ENCODE peak calls at places on chromosome 17, in eight cellular contexts. O, C, S, W, L, J, U and P are unnamed samples.

GRCh38 chr17:32970281-32970680 is 21.4 kb upstream of the SPACA3 start:
- DNase-seq in J (peak), W (no peak), C (no peak), S (no peak), U (no peak), O (peak), L (no peak), P (no peak)

GRCh38 chr17:76515291-76515949 is 14.2 kb upstream of the RHBDF2 start:
- DNase-seq in J (peak), W (peak), S (peak), L (no peak), C (peak), U (peak), O (peak), P (no peak)

GRCh38 chr17:32604966-32605365 is 118.2 kb downstream of the CDK5R1 start:
- DNase-seq in U (no peak), W (no peak), L (no peak), O (no peak), S (no peak), J (no peak), C (no peak), P (no peak)

GRCh38 chr17:11980813-11981212 is 16.5 kb downstream of the ZNF18 start:
- DNase-seq in O (no peak), U (no peak), C (no peak), L (no peak), S (no peak), W (no peak), J (no peak), P (no peak)

GRCh38 chr17:21249086-21249795 is 4.0 kb downstream of the NATD1 start:
- DNase-seq in L (no peak), C (no peak), J (no peak), O (no peak), U (no peak), S (no peak), W (no peak), P (no peak)

GRCh38 chr17:75498019-75498725 is 17.2 kb downstream of the CASKIN2 start:
- DNase-seq in S (no peak), W (no peak), C (no peak), J (no peak), U (no peak), L (no peak), O (no peak), P (no peak)

GRCh38 chr17:14091367-14091766 is 22.1 kb downstream of the COX10 start:
- DNase-seq in U (no peak), S (no peak), O (peak), J (no peak), L (no peak), C (no peak), W (no peak), P (no peak)

GRCh38 chr17:75634754-75635609 is 1.7 kb downstream of the SMIM5 start:
- DNase-seq in U (no peak), W (no peak), O (no peak), J (no peak), S (no peak), C (no peak), L (no peak), P (no peak)

GRCh38 chr17:47720754-47721533 is 12.1 kb upstream of the TBX21 start:
- DNase-seq in J (no peak), W (no peak), U (no peak), C (peak), L (no peak), S (peak), O (peak), P (no peak)

GRCh38 chr17:67441052-67441738 is 64.1 kb downstream of the PITPNC1 start:
- DNase-seq in J (no peak), L (peak), C (peak), O (peak), U (peak), S (peak), W (no peak), P (peak)

GRCh38 chr17:75771334-75772281 is 6.6 kb upstream of the GALK1 start:
- DNase-seq in J (no peak), L (no peak), C (no peak), W (no peak), S (no peak), O (no peak), U (no peak), P (no peak)

GRCh38 chr17:67421869-67422273 is 44.8 kb downstream of the PITPNC1 start:
- DNase-seq in S (no peak), J (no peak), W (peak), O (peak), U (no peak), C (peak), L (peak), P (no peak)

GRCh38 chr17:10752696-10753095 is 22.9 kb upstream of the TMEM220 start:
- DNase-seq in S (no peak), U (no peak), O (no peak), W (no peak), J (no peak), C (no peak), L (no peak), P (no peak)

GRCh38 chr17:61338000-61338864 is 61.4 kb upstream of the TBX2 start:
- DNase-seq in C (no peak), U (no peak), O (peak), L (peak), J (no peak), W (no peak), S (no peak), P (no peak)

GRCh38 chr17:77130521-77130920 is 10.2 kb upstream of the SEC14L1 start:
- DNase-seq in W (no peak), L (no peak), O (no peak), C (no peak), U (no peak), S (no peak), J (no peak), P (no peak)

GRCh38 chr17:75524269-75524970 is 1.1 kb upstream of the LLGL2 start:
- DNase-seq in C (peak), O (no peak), U (no peak), L (no peak), W (no peak), J (no peak), S (no peak), P (no peak)

GRCh38 chr17:56247816-56248215 is 94.5 kb downstream of the ANKFN1 start:
- DNase-seq in W (no peak), J (no peak), L (no peak), S (no peak), U (no peak), C (no peak), O (no peak), P (no peak)

GRCh38 chr17:60712675-60713074 is 35.0 kb downstream of the BCAS3 start:
- DNase-seq in W (no peak), U (no peak), O (no peak), C (no peak), J (no peak), S (no peak), L (no peak), P (no peak)

GRCh38 chr17:1494203-1494602 is 1.7 kb upstream of the MYO1C start:
- DNase-seq in U (no peak), J (no peak), L (no peak), C (no peak), O (no peak), S (no peak), W (no peak), P (no peak)

GRCh38 chr17:45954914-45955313 is 44.1 kb upstream of the STH start:
- DNase-seq in O (peak), W (no peak), C (no peak), L (no peak), S (no peak), U (no peak), J (no peak), P (no peak)

GRCh38 chr17:77127735-77128361 is 12.9 kb upstream of the SEC14L1 start:
- DNase-seq in L (no peak), U (peak), W (peak), J (peak), C (peak), S (peak), O (peak), P (no peak)

GRCh38 chr17:78708510-78708973 is 73.5 kb downstream of the CYTH1 start:
- DNase-seq in U (peak), J (peak), O (peak), C (peak), L (peak), S (peak), W (peak), P (peak)

GRCh38 chr17:82357394-82357793 is 1.7 kb upstream of the TEX19 start:
- DNase-seq in S (no peak), O (no peak), J (no peak), W (no peak), U (no peak), L (no peak), C (no peak), P (no peak)

GRCh38 chr17:82350182-82351030 is 8.6 kb upstream of the TEX19 start:
- DNase-seq in O (no peak), U (peak), L (no peak), J (no peak), W (no peak), S (no peak), C (peak), P (no peak)

GRCh38 chr17:19470529-19471261 is 59.7 kb downstream of the RNF112 start:
- DNase-seq in O (no peak), J (peak), S (no peak), U (peak), W (peak), L (no peak), C (no peak), P (no peak)

GRCh38 chr17:14211778-14212177 is 24.9 kb downstream of the CDRT15 start:
- DNase-seq in J (peak), C (peak), W (no peak), U (no peak), S (peak), L (no peak), O (no peak), P (no peak)

GRCh38 chr17:61284174-61284573 is 115.5 kb upstream of the TBX2 start:
- DNase-seq in S (no peak), L (no peak), C (no peak), U (no peak), W (no peak), O (peak), J (peak), P (no peak)

GRCh38 chr17:47961406-47961805 is 3.7 kb upstream of the PRR15L start:
- DNase-seq in L (no peak), J (no peak), W (no peak), C (no peak), U (no peak), O (no peak), S (no peak), P (no peak)

GRCh38 chr17:72884066-72884465 is 208.4 kb downstream of the SLC39A11 start:
- DNase-seq in O (no peak), L (no peak), U (no peak), C (no peak), S (no peak), J (no peak), W (no peak), P (no peak)

GRCh38 chr17:76540381-76541300 is 797 bp downstream of the PRCD start:
- DNase-seq in C (peak), U (peak), J (peak), W (peak), L (peak), S (no peak), O (peak), P (peak)

GRCh38 chr17:81035389-81036127 is 607 bp downstream of the BAIAP2 start:
- DNase-seq in S (no peak), W (no peak), O (peak), J (no peak), C (peak), L (no peak), U (no peak), P (no peak)

GRCh38 chr17:3385869-3386816 is at the start of gene OR3A2:
- DNase-seq in O (no peak), L (no peak), J (peak), S (no peak), W (no peak), U (no peak), C (peak), P (no peak)

GRCh38 chr17:54903375-54903774 is 2.7 kb downstream of the TOM1L1 start:
- DNase-seq in W (peak), J (peak), S (no peak), U (no peak), C (no peak), O (peak), L (no peak), P (no peak)

GRCh38 chr17:40033339-40033738 is 18.1 kb downstream of the CSF3 start:
- DNase-seq in L (no peak), C (no peak), J (no peak), U (no peak), W (peak), S (no peak), O (no peak), P (no peak)

GRCh38 chr17:40034426-40035161 is 19.4 kb downstream of the CSF3 start:
- DNase-seq in U (no peak), S (no peak), O (no peak), C (no peak), J (no peak), W (no peak), L (no peak), P (no peak)

GRCh38 chr17:40035162-40035559 is 19.0 kb downstream of the MED24 start:
- DNase-seq in S (no peak), O (peak), L (no peak), W (no peak), J (peak), C (no peak), U (no peak), P (peak)

GRCh38 chr17:40038882-40039513 is 15.2 kb downstream of the MED24 start:
- DNase-seq in U (peak), J (peak), L (peak), O (peak), C (no peak), W (no peak), S (no peak), P (peak)
- TF ChIP-seq CTCF in U (peak), J (peak), L (peak), O (peak), C (peak), W (no peak), S (peak), P (peak)

GRCh38 chr17:41880130-41880529 is 14.9 kb upstream of the KLHL11 start:
- DNase-seq in L (no peak), O (no peak), S (no peak), U (no peak), W (no peak), C (no peak), J (no peak), P (no peak)

GRCh38 chr17:41888332-41888965 is 23.2 kb upstream of the KLHL11 start:
- DNase-seq in J (no peak), W (no peak), O (no peak), U (no peak), C (no peak), S (no peak), L (no peak), P (no peak)

GRCh38 chr17:41891135-41892065 is 26.2 kb upstream of the KLHL11 start:
- DNase-seq in J (no peak), W (no peak), O (no peak), L (no peak), U (no peak), S (no peak), C (no peak), P (no peak)

GRCh38 chr17:41882756-41883155 is 17.5 kb upstream of the KLHL11 start:
- DNase-seq in U (no peak), J (no peak), L (no peak), S (no peak), W (no peak), O (no peak), C (no peak), P (no peak)

DNA sequence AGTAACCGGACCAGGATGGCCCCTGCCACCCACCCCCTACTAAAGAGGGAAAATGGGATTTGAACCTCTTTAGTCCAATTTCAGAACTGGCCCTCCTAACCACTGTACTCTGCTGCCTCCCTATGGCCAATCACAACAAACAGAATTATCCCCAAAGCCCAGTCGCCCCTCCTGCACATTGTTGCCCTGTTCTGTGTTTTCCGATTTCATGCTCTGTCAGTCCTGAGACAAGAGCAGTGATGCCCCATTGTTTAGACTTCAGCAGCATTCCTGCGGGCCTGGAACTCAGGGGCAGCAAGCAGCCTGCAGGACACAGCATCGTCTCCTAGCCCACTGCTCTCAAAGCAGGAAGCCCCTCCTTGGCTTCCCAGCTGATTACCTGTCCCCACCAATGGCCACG is 20.5 kb upstream of the KLHL11 start:
- DNase-seq in O (no peak), L (no peak), W (no peak), J (no peak), S (no peak), C (no peak), U (no peak), P (no peak)
- TF ChIP-seq CTCF in O (peak), L (peak), W (no peak), J (no peak), S (no peak), C (peak), U (no peak), P (no peak)

DNA sequence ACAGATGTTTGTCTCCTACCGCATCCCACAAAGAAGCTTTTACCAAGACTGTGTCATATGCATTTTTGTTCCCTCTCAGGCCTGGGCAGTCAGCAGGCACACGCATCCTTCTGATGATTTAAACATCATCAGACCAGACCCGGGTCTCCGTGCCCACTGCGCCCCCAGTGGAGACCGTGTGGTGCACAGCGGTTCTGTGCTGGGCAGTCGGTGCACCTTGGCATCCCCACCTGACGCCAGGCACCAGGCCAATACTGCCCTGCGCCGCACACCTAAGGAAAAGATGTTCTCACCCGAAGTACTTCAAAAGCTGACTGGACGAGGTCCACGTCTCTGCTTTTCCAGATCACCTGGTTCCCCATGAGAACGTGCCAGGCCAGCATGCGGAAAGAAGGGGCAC is 10.6 kb upstream of the PLD6 start:
- DNase-seq in C (no peak), S (no peak), O (no peak), J (no peak), U (no peak), L (no peak), W (no peak), P (no peak)
- TF ChIP-seq CTCF in C (no peak), S (no peak), O (no peak), J (no peak), U (no peak), L (no peak), W (no peak), P (no peak)

GRCh38 chr17:22692066-22692800 is 999.9 kb downstream of the KCNJ18 start:
- DNase-seq in O (no peak), L (no peak), J (no peak), W (no peak), U (no peak), C (no peak), S (no peak), P (no peak)

GRCh38 chr17:22695228-22695619 is 1002.9 kb downstream of the KCNJ18 start:
- DNase-seq in C (no peak), U (no peak), W (no peak), L (no peak), S (no peak), O (no peak), J (no peak), P (no peak)

GRCh38 chr17:22692801-22693171 is 1000.5 kb downstream of the KCNJ18 start:
- DNase-seq in U (no peak), J (no peak), W (no peak), C (no peak), L (no peak), O (no peak), S (no peak), P (no peak)

DNA sequence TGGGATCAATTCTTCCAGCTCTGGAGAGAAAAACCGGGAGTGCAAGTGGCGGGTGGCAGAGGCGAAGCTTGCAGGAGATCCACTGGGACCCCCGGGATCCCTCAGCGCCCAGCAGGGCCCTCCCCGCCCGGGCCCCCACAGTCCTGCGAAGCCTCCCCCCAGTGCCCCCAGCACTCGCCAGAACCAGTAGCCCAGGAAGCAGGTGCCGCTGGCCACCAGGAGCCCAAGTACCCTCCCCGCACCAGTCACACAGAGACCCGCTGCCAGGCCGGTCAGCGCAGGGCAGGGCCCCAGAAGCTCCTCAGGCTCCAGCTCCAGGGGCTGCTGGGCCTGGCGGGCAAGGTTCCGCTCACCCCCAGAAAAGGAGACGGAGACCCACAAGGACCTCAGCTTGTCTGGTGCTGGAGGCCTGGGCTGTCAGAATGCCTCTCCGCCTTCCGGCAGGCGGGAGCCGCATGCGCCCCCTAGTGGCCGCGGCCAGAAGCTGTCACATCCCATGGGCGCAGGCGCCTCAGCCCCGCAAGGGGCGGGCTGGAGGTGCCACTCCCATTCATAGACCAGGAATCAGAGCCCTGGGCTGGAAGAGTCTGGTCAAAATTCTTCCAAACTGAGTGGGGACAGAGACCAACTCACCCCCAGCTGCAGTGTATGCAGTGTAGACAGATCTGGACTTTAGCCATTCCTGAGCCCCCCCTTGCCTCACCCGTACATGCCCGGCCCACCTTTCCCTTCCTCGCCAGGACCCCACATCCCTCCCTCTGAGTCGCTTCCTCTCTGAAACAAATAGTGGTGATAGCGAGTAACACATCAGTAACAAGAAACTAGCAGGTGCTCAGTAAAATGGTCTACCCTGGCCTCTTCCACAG is 1002.3 kb downstream of the KCNJ18 start:
- DNase-seq in O (no peak), J (peak), W (no peak), C (no peak), S (no peak), L (no peak), U (no peak), P (no peak)
- TF ChIP-seq CTCF in O (peak), J (peak), W (no peak), C (peak), S (no peak), L (peak), U (no peak), P (peak)

GRCh38 chr17:79991924-79992656 is 43.6 kb downstream of the TBC1D16 start:
- DNase-seq in J (no peak), S (no peak), W (no peak), U (no peak), C (peak), L (no peak), O (no peak), P (no peak)
- TF ChIP-seq CTCF in J (no peak), S (no peak), W (no peak), U (no peak), C (no peak), L (no peak), O (no peak), P (no peak)